ENCODE peak calls at places on chromosomes 6 and 20, in nine cellular contexts. P is mesendoderm; A is DND-41; I is activated naive CD4-positive, alpha-beta T cell; C is RCC 7860; H is PC-9; J is RPMI8226; Z is activated T-cell treated with anti-CD3 and anti-CD28 coated beads, Interleukin-2, amount 50 U/mL, for 24 hours; K is dermis microvascular lymphatic vessel endothelial cell. T is an unnamed sample.

GRCh38 chr6:147178355-147178754 is 25.9 kb upstream of the STXBP5 start:
- DNase-seq in P (no peak), A (no peak), I (no peak), C (no peak), H (no peak), J (no peak), Z (no peak), K (no peak), T (no peak)

GRCh38 chr20:36066777-36067176 is 87.8 kb upstream of the EPB41L1 start:
- DNase-seq in P (no peak), A (no peak), I (no peak), C (no peak), H (no peak), J (no peak), Z (no peak), K (no peak), T (no peak)

GRCh38 chr20:50434653-50435396 is 75.4 kb upstream of the PTPN1 start:
- DNase-seq in P (peak; percentile 89), A (no peak), I (no peak), C (no peak), H (peak; percentile 98), J (peak; percentile 26), Z (no peak), K (no peak), T (no peak)

GRCh38 chr20:13384132-13384531 is 163.1 kb downstream of the ISM1 start:
- DNase-seq in P (no peak), A (no peak), I (no peak), C (no peak), H (no peak), J (no peak), Z (no peak), K (no peak), T (no peak)

GRCh38 chr6:90940812-90941481 is 354.1 kb upstream of the MAP3K7 start:
- DNase-seq in P (peak; percentile 81), A (no peak), I (no peak), C (peak; percentile 54), H (peak; percentile 42), J (peak; percentile 58), Z (no peak), K (peak; percentile 52), T (peak; percentile 32)

GRCh38 chr6:75244063-75244575 is 518 bp upstream of the COX7A2 start:
- DNase-seq in P (no peak), A (no peak), I (no peak), C (no peak), H (no peak), J (peak; percentile 13), Z (peak; percentile 34), K (no peak), T (no peak)

GRCh38 chr6:150252714-150253444 is 110.0 kb downstream of the PPP1R14C start:
- DNase-seq in P (no peak), A (no peak), I (no peak), C (peak; percentile 54), H (peak; percentile 76), J (no peak), Z (no peak), K (no peak), T (peak; percentile 71)

GRCh38 chr6:89955364-89955763 is 61.1 kb downstream of the GJA10 start:
- DNase-seq in P (no peak), A (no peak), I (no peak), C (no peak), H (no peak), J (no peak), Z (no peak), K (no peak), T (no peak)

GRCh38 chr6:113496157-113496556 is 361.0 kb upstream of the MARCKS start:
- DNase-seq in P (no peak), A (no peak), I (no peak), C (no peak), H (no peak), J (no peak), Z (no peak), K (peak; percentile 88), T (no peak)

GRCh38 chr6:13101985-13102384 is 226.4 kb downstream of the TBC1D7 start:
- DNase-seq in P (no peak), A (no peak), I (no peak), C (no peak), H (no peak), J (no peak), Z (no peak), K (no peak), T (no peak)

GRCh38 chr6:143698759-143699750 is 21.3 kb downstream of the PHACTR2 start:
- DNase-seq in P (peak; percentile 77), A (no peak), I (no peak), C (no peak), H (no peak), J (no peak), Z (no peak), K (no peak), T (no peak)

GRCh38 chr6:28345201-28345600 is 4.5 kb upstream of the ZKSCAN3 start:
- DNase-seq in P (no peak), A (no peak), I (no peak), C (no peak), H (no peak), J (no peak), Z (no peak), K (no peak), T (no peak)

GRCh38 chr6:25431642-25432307 is 152.6 kb downstream of the CARMIL1 start:
- DNase-seq in P (no peak), A (no peak), I (no peak), C (no peak), H (no peak), J (no peak), Z (no peak), K (no peak), T (no peak)

GRCh38 chr6:29886686-29887085 is 55.6 kb upstream of the HLA-A start:
- DNase-seq in P (no peak), A (no peak), I (no peak), C (no peak), H (no peak), J (no peak), Z (no peak), K (no peak), T (no peak)

GRCh38 chr6:30013296-30013922 is 47.7 kb upstream of the POLR1H start:
- DNase-seq in P (peak; percentile 47), A (peak; percentile 44), I (no peak), C (no peak), H (no peak), J (no peak), Z (peak; percentile 51), K (no peak), T (peak; percentile 2)

T was measured in T-helper 2 cell.